ENCODE peak calls at places on chromosome 6, in six cellular contexts. A, T, X, M, C and U are unnamed samples.

GRCh38 chr6:81838031-81838430 is 85.5 kb upstream of the TENT5A start:
- DNase-seq in C (no peak), X (peak), M (no peak), T (no peak), A (no peak), U (no peak)

GRCh38 chr6:159117541-159117940 is 51.7 kb upstream of the FNDC1 start:
- DNase-seq in A (no peak), T (no peak), C (no peak), X (no peak), M (no peak), U (peak)

GRCh38 chr6:131383421-131384411 is 189.3 kb upstream of the ARG1 start:
- DNase-seq in A (no peak), C (no peak), M (no peak), T (no peak), X (no peak), U (no peak)

GRCh38 chr6:138001750-138002349 is 105.4 kb downstream of the PERP start:
- DNase-seq in T (peak), A (peak), C (no peak), X (peak), M (peak), U (no peak)

GRCh38 chr6:80094017-80094416 is 12.5 kb upstream of the BCKDHB start:
- DNase-seq in A (peak), C (no peak), T (no peak), X (no peak), M (no peak), U (no peak)

GRCh38 chr6:93423542-93423941 is 4.2 kb upstream of the EPHA7 start:
- DNase-seq in A (no peak), C (no peak), M (peak), T (no peak), X (peak), U (no peak)

GRCh38 chr6:131251593-131252204 is 116.4 kb downstream of the AKAP7 start:
- DNase-seq in M (no peak), T (no peak), X (no peak), A (no peak), C (no peak), U (no peak)

GRCh38 chr6:98833101-98834059 is 994 bp upstream of the POU3F2 start:
- DNase-seq in C (no peak), T (no peak), X (no peak), A (no peak), M (no peak), U (no peak)

GRCh38 chr6:28161410-28162079 is 19.9 kb downstream of the ZKSCAN8 start:
- DNase-seq in X (peak), A (peak), M (peak), T (peak), C (peak), U (peak)
- TF ChIP-seq POLR2A in X (peak), A (peak), M (no peak), T (no peak), C (peak), U (no peak)

GRCh38 chr6:166710084-166710483 is 83.0 kb upstream of the RPS6KA2 start:
- DNase-seq in X (no peak), T (no peak), C (no peak), M (no peak), A (no peak), U (no peak)

GRCh38 chr6:166715065-166715464 is 88.0 kb upstream of the RPS6KA2 start:
- DNase-seq in C (no peak), A (no peak), T (no peak), M (no peak), X (no peak), U (no peak)

GRCh38 chr6:166714581-166714980 is 87.5 kb upstream of the RPS6KA2 start:
- DNase-seq in X (no peak), A (no peak), C (no peak), M (no peak), T (no peak), U (no peak)

GRCh38 chr6:166713608-166714510 is 86.8 kb upstream of the RPS6KA2 start:
- DNase-seq in T (no peak), A (no peak), X (no peak), M (no peak), C (no peak), U (no peak)

DNA sequence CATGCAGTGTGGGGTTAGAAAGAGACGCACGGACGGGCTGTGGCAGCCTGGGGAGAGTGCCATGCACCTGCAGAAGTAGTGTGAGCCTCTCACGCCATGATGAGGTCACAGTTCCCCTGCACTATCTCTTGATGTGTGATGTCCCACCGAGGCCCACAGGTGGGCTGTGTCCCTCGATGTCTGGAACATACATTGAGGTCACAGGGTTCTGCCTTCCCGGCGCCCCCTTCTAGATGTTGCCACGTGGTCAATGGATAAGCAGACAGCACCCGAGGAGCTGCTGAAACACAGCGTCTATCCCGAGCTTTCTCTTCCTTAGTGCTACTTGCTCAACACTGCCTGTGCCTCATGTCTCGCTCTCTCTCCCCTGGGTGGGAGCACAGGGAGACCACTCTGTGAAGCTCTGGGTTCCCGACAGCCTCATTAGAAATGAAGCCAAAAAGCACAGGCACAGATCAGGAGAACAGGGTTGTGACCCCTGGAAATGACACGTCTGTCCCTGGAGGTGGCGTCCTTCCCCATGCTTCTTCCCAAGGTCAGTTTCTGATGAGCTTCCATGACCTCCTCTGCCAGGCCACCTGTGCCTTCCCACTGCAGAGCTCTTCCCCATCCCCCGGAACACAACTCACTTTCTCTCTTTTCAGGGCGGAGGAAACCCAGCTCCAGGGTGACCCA is 85.6 kb upstream of the RPS6KA2 start:
- DNase-seq in T (no peak), C (no peak), A (peak), M (no peak), X (no peak), U (no peak)
- TF ChIP-seq POLR2AphosphoS5 in T (no peak), C (no peak), A (no peak), M (no peak), X (no peak), U (no peak)

DNA sequence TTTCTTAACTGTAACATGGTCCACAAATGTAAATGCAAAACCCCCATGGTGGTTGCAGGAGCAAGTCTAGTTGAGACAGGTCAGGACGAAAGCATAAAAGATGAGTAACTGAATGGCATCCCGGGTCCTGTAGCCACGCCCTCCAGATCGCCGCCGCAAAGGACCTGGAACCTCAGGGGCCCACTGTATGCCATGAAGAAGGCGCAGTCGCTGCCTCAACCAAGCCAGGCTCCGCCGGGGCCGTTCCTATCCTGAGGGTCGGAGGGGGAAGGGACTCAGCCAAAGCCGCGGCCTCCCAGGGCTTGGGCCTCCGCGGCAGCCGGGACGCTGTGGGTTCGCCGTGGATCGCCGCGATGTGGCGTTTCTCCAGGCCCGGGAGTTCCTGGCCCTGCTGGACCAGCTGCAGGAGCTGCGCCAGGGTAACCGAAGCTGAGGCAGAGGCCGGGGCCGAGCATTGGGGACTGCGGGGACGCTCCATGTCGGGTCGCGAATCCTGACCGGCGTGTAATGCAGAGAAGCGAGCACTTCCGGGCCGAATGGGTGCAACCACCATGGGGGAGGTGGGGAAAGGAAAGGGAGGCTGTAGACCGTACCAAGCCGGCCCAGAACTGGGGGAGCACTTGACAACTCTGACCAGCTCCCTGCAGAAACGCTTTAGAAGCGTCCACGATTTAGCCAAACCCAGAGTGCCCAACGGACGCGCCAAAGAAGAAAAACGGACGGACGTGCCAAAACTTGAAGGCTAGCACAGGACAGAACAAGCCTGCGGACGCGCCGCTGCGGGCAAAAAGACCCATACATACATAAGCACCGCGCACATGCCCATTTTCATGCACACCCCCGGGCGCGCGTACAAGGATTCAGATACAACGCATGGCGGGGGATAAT is 11.1 kb downstream of the RPL7L1 start:
- DNase-seq in A (no peak), M (peak), C (peak), X (peak), T (peak), U (peak)
- TF ChIP-seq POLR2A in A (peak), M (peak), C (peak), X (peak), T (no peak), U (peak)

DNA sequence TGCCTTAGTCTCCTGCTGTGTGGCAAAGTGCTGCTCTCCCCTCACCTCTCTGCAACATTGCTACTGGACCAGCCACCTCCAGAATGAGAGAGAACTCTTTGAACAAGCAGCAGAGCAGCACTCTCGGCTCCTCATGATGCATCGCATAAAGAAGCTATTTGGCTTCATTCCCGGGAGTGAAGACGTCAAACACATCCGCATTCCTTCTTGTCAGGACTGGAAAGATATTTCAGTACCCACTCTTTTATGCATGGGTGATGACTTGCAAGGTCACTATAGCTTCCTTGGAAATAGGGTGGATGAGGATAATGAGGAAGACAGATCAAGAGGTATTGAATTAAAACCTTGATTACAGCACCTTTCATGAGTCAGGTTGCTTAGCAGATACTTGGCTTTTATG is 4.3 kb downstream of the CALHM4 start:
- DNase-seq in C (no peak), X (peak), A (no peak), T (no peak), M (peak), U (no peak)
- TF ChIP-seq POLR2AphosphoS5 in C (no peak), X (no peak), A (no peak), T (no peak), M (peak), U (no peak)

GRCh38 chr6:43823879-43824740 is 54.1 kb downstream of the VEGFA start:
- DNase-seq in M (no peak), X (peak), A (no peak), T (peak), C (no peak), U (no peak)
- TF ChIP-seq POLR2A in M (no peak), X (no peak), A (no peak), T (no peak), C (no peak), U (peak)

GRCh38 chr6:78598966-78599365 is 268.4 kb upstream of the IRAK1BP1 start:
- DNase-seq in M (no peak), C (no peak), T (no peak), A (no peak), X (no peak), U (no peak)
- TF ChIP-seq POLR2AphosphoS5 in M (no peak), C (no peak), T (no peak), A (no peak), X (no peak), U (no peak)